ENCODE peak calls at places on chromosomes 1 and 21, in four cellular contexts. S, I, P and A are unnamed samples.

GRCh38 chr1:90729484-90730246 is 12.6 kb upstream of the BARHL2 start:
- DNase-seq in S (no peak), I (no peak), P (no peak), A (no peak)

GRCh38 chr1:17437260-17438175 is 2.0 kb downstream of the RCC2 start:
- DNase-seq in S (peak), I (no peak), P (peak), A (peak)

GRCh38 chr1:56502700-56503245 is 76.6 kb downstream of the PLPP3 start:
- DNase-seq in S (peak), I (peak), P (no peak), A (no peak)

GRCh38 chr21:40681164-40681859 is 165.6 kb downstream of the DSCAM start:
- DNase-seq in S (no peak), I (no peak), P (no peak), A (no peak)

GRCh38 chr21:27206368-27206982 is 239.6 kb upstream of the ADAMTS5 start:
- DNase-seq in S (peak), I (peak), P (no peak), A (no peak)

GRCh38 chr1:97297611-97298010 is 576.0 kb downstream of the PTBP2 start:
- DNase-seq in S (no peak), I (no peak), P (no peak), A (no peak)

GRCh38 chr1:53585116-53585515 is 125.9 kb downstream of the DMRTB1 start:
- DNase-seq in S (peak), I (peak), P (no peak), A (no peak)

GRCh38 chr1:158067651-158068050 is 74.2 kb downstream of the KIRREL1 start:
- DNase-seq in S (peak), I (peak), P (no peak), A (no peak)

GRCh38 chr21:45504516-45505415 is 37.5 kb downstream of the SLC19A1 start:
- DNase-seq in S (no peak), I (no peak), P (no peak), A (peak)

GRCh38 chr1:98382586-98382985 is 278.9 kb upstream of the SNX7 start:
- DNase-seq in S (no peak), I (no peak), P (no peak), A (no peak)

GRCh38 chr1:79079770-79080169 is 73.2 kb upstream of the ADGRL4 start:
- DNase-seq in S (peak), I (peak), P (no peak), A (no peak)

GRCh38 chr21:35575280-35575915 is 484.9 kb downstream of the SETD4 start:
- DNase-seq in S (peak), I (peak), P (no peak), A (no peak)

GRCh38 chr1:179303173-179303572 is 9.6 kb downstream of the SOAT1 start:
- DNase-seq in S (no peak), I (no peak), P (no peak), A (no peak)

GRCh38 chr1:3467096-3468036 is 12.9 kb downstream of the ARHGEF16 start:
- DNase-seq in S (no peak), I (no peak), P (no peak), A (peak)

GRCh38 chr1:108050911-108051624 is 86.1 kb upstream of the VAV3 start:
- DNase-seq in S (no peak), I (peak), P (no peak), A (no peak)

GRCh38 chr1:108057536-108057935 is 92.6 kb upstream of the VAV3 start:
- DNase-seq in S (no peak), I (no peak), P (no peak), A (peak)

GRCh38 chr1:108051625-108052382 is 86.8 kb upstream of the VAV3 start:
- DNase-seq in S (no peak), I (no peak), P (no peak), A (no peak)

GRCh38 chr1:108050134-108050533 is 85.2 kb upstream of the VAV3 start:
- DNase-seq in S (no peak), I (no peak), P (no peak), A (peak)

GRCh38 chr1:108053291-108054023 is 88.5 kb upstream of the VAV3 start:
- DNase-seq in S (peak), I (peak), P (no peak), A (no peak)
- H3K4me3 ChIP-seq in S (no peak), I (no peak), P (no peak), A (no peak)

GRCh38 chr1:182476625-182477024 is 26.7 kb downstream of the RGSL1 start:
- DNase-seq in S (no peak), I (no peak), P (no peak), A (no peak)
- TF ChIP-seq CTCF in S (no peak), I (no peak), P (no peak), A (no peak)

GRCh38 chr1:184480711-184481110 is 93.9 kb downstream of the C1orf21 start:
- DNase-seq in S (no peak), I (no peak), P (no peak), A (no peak)
- H3K27ac ChIP-seq in S (no peak), I (no peak), P (no peak), A (no peak)

GRCh38 chr1:46300673-46301405 is 2.6 kb downstream of the LRRC41 start:
- DNase-seq in S (peak), I (peak), P (no peak), A (no peak)
- H3K4me3 ChIP-seq in S (peak), I (peak), P (peak), A (peak)

DNA sequence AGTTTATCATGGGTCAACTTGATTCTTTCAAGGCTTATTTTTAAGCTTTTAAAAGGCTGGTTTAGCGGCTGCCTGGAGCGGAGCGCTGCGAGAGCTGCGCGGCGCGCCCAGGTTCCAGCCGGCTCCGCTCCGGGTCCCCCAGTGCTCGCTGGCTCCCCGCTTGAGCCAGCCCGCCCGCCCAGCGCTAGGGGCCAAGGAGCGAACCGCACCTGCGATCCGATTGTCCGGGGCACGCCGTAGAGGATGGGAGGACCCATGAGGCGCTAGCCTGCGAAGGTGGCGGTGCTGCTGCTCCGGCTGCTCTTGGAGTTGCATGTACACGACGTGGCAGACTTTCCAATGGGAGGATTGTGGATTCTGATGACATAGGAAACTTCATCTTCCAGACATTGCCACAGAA is 9.9 kb upstream of the CFHR4 start:
- DNase-seq in S (peak), I (peak), P (no peak), A (no peak)
- TF ChIP-seq CTCF in S (no peak), I (no peak), P (no peak), A (no peak)

DNA sequence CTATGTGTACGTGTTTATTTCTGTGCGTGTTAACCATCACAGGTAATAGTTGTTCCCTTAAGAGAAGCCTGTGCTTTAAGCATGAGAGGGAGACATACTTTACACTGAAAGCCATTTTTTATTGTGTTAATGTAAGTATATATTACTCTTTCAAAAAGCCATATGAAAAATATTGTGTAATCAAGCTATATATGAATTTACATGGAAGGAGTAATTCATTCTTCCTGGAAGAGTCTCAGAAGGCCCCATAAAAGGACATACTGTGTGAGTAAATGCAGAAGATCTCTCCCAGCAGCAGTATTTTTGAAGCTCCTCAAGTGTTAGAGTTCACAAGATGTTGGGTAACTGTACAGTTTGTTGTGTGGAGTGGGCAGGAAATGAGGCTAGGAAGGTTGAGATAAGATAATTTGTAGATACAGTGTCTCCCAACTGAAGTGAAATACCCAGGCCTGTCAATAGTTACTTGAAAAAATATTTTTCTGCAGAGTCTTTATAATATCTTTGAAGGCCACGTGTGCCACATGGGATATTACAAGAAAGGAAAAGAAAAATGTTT is 138.3 kb downstream of the PTGER3 start:
- DNase-seq in S (no peak), I (no peak), P (no peak), A (no peak)
- H3K27ac ChIP-seq in S (no peak), I (no peak), P (no peak), A (no peak)

GRCh38 chr1:66535853-66536252 is 1.9 kb downstream of the SGIP1 start:
- DNase-seq in S (no peak), I (no peak), P (no peak), A (no peak)
- H3K4me3 ChIP-seq in S (peak), I (peak), P (no peak), A (peak)

GRCh38 chr1:152014943-152015342 is 21.3 kb upstream of the S100A10 start:
- DNase-seq in S (no peak), I (no peak), P (no peak), A (no peak)

GRCh38 chr1:152022521-152022920 is 14.3 kb downstream of the S100A11 start:
- DNase-seq in S (no peak), I (no peak), P (no peak), A (no peak)

GRCh38 chr1:152015766-152016165 is 21.0 kb downstream of the S100A11 start:
- DNase-seq in S (no peak), I (no peak), P (no peak), A (no peak)

GRCh38 chr1:152021557-152021956 is 15.2 kb downstream of the S100A11 start:
- DNase-seq in S (no peak), I (no peak), P (no peak), A (no peak)

DNA sequence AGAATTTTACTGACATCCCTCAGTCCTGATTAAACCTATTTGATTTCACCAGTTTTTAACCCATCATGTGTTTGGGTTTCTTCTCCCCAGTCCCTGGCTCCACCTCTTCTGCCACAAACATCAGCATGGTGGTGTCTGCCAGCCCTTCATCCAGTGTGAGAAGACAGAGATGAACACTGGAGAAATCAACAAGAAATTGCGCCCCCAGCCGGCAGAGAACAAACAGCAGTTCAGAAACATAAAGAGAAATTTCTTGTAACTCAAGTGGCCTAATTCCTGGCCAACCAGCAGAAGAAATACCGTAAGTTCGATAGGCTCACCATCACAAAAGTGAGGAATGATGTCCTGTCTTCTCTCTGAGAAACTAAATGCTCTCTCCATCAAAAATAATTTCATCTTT is 18.3 kb downstream of the S100A11 start:
- DNase-seq in S (no peak), I (no peak), P (no peak), A (peak)
- TF ChIP-seq CTCF in S (peak), I (peak), P (no peak), A (no peak)

GRCh38 chr1:154848983-154849382 is 21.1 kb downstream of the KCNN3 start:
- DNase-seq in S (no peak), I (no peak), P (no peak), A (no peak)
- H3K27ac ChIP-seq in S (no peak), I (no peak), P (no peak), A (no peak)

GRCh38 chr1:228141871-228142615 is 2.0 kb downstream of the GUK1 start:
- DNase-seq in S (peak), I (peak), P (peak), A (no peak)
- H3K4me3 ChIP-seq in S (no peak), I (peak), P (peak), A (peak)